ENCODE peak calls at places on chromosomes 6 and 20, in ten cellular contexts. T is ecto neural progenitor cell, J is mucosa of descending colon, M is fibroblast of the aortic adventitia, O is NCI-H226, H is hepatocyte, R is tibial nerve, V is HFFc6, P is mesenteric fat pad, E is lower leg skin. F is an unnamed sample.

GRCh38 chr20:50996901-50997830 is 25.7 kb downstream of the KCNG1 start:
- DNase-seq in T (no peak), O (no peak), R (no peak), J (no peak), E (no peak), P (no peak), V (peak), M (no peak), H (no peak), F (no peak)

GRCh38 chr6:53484409-53485280 is 60.3 kb downstream of the GCLC start:
- DNase-seq in J (peak), E (no peak), T (peak), P (no peak), O (no peak), R (peak), M (peak), V (peak), H (peak), F (peak)

GRCh38 chr6:136067731-136068341 is 182.3 kb downstream of the MTFR2 start:
- DNase-seq in T (no peak), H (no peak), V (peak), R (no peak), O (peak), M (peak), J (no peak), P (no peak), E (no peak), F (peak)

GRCh38 chr6:12203001-12203400 is 87.2 kb upstream of the EDN1 start:
- DNase-seq in O (no peak), R (no peak), V (no peak), H (peak), J (no peak), E (no peak), T (no peak), M (peak), P (no peak), F (peak)

GRCh38 chr20:881051-881820 is 34.9 kb downstream of the ANGPT4 start:
- DNase-seq in M (peak), R (no peak), V (peak), E (peak), O (peak), P (no peak), J (no peak), T (no peak), H (no peak), F (no peak)

GRCh38 chr6:126773122-126773805 is 345.2 kb upstream of the RSPO3 start:
- DNase-seq in T (peak), O (peak), H (no peak), J (no peak), E (no peak), V (no peak), R (peak), M (peak), P (no peak), F (peak)

GRCh38 chr20:60316759-60317158 is 358.5 kb downstream of the CDH26 start:
- DNase-seq in P (no peak), J (no peak), E (no peak), V (no peak), T (no peak), M (no peak), H (no peak), O (no peak), R (no peak), F (no peak)

GRCh38 chr6:42369568-42369967 is 82.2 kb downstream of the TRERF1 start:
- DNase-seq in H (no peak), O (peak), R (no peak), P (no peak), J (peak), E (peak), M (no peak), T (no peak), V (no peak), F (no peak)

GRCh38 chr6:8243462-8243861 is 141.1 kb upstream of the EEF1E1 start:
- DNase-seq in V (no peak), P (no peak), R (no peak), E (no peak), O (peak), J (no peak), T (no peak), M (peak), H (peak), F (no peak)

GRCh38 chr20:10653593-10654288 is 20.1 kb downstream of the JAG1 start:
- DNase-seq in O (no peak), H (no peak), T (no peak), P (no peak), J (peak), E (no peak), M (peak), V (no peak), R (no peak), F (no peak)

GRCh38 chr6:44078795-44079671 is 48.2 kb downstream of the MRPL14 start:
- DNase-seq in O (peak), V (peak), M (peak), T (peak), H (peak), J (peak), E (no peak), R (peak), P (no peak), F (peak)

GRCh38 chr6:144415014-144415413 is 129.9 kb downstream of the UTRN start:
- DNase-seq in E (no peak), M (peak), O (peak), P (no peak), H (peak), T (no peak), J (no peak), R (no peak), V (peak), F (no peak)

GRCh38 chr6:25359191-25359861 is 80.2 kb downstream of the CARMIL1 start:
- DNase-seq in V (peak), R (peak), O (peak), T (no peak), J (no peak), E (no peak), P (no peak), H (no peak), M (peak), F (peak)

GRCh38 chr6:110475255-110475654 is 1.2 kb downstream of the SLC22A16 start:
- DNase-seq in R (peak), M (no peak), E (no peak), O (no peak), J (peak), H (no peak), T (no peak), V (no peak), P (no peak), F (no peak)

GRCh38 chr6:56683882-56684281 is 41.2 kb upstream of the DST start:
- DNase-seq in O (peak), H (peak), P (no peak), T (no peak), E (no peak), M (peak), R (no peak), V (peak), J (peak), F (no peak)

GRCh38 chr6:144277174-144277573 is 8.0 kb upstream of the UTRN start:
- DNase-seq in J (no peak), E (no peak), T (no peak), P (no peak), M (no peak), H (no peak), V (no peak), O (no peak), R (no peak), F (no peak)

GRCh38 chr20:9551808-9552550 is 37.6 kb downstream of the LAMP5 start:
- DNase-seq in T (no peak), P (no peak), J (no peak), E (no peak), H (no peak), R (no peak), O (peak), M (no peak), V (no peak), F (no peak)

GRCh38 chr6:34671801-34672656 is 24.5 kb downstream of the ILRUN start:
- DNase-seq in E (no peak), P (no peak), R (no peak), T (no peak), M (peak), O (peak), J (peak), V (peak), H (no peak), F (peak)

GRCh38 chr6:122042380-122042779 is 357.1 kb upstream of the HSF2 start:
- DNase-seq in O (no peak), R (no peak), P (no peak), T (no peak), J (no peak), H (no peak), E (peak), V (no peak), M (no peak), F (no peak)

GRCh38 chr6:21997414-21998037 is 299.3 kb downstream of the PRL start:
- DNase-seq in M (no peak), R (no peak), P (no peak), V (no peak), J (no peak), T (no peak), H (no peak), O (no peak), E (no peak), F (no peak)

GRCh38 chr6:129981598-129981997 is 36.8 kb upstream of the L3MBTL3 start:
- DNase-seq in R (no peak), T (no peak), O (no peak), J (no peak), H (no peak), E (no peak), P (no peak), V (peak), M (peak), F (no peak)

GRCh38 chr20:18677126-18677525 is 89.3 kb downstream of the DTD1 start:
- DNase-seq in P (no peak), H (no peak), R (no peak), T (no peak), V (no peak), M (no peak), O (no peak), J (no peak), E (no peak), F (no peak)

GRCh38 chr6:169949501-169950097 is 198.2 kb downstream of the ERMARD start:
- DNase-seq in J (no peak), O (no peak), M (no peak), H (no peak), T (no peak), V (no peak), E (no peak), P (no peak), R (no peak), F (no peak)

F was measured in iPS-NIHi11.